ENCODE peak calls at places on chromosome 16, in ten cellular contexts. U is cardiac muscle cell; F is Peyer's patch; N is psoas muscle; H is colonic mucosa; Y is CD8-positive, alpha-beta T cell; P is breast epithelium; S is HAP-1; G is NT2/D1; R is hepatocyte. A is an unnamed sample. For H3K4me1, the result is how much of the 10 kb centered on the place peaks cover.

GRCh38 chr16:67855789-67856188 is 8.3 kb upstream of the CENPT start:
- DNase-seq in U (no peak), F (no peak), N (no peak), H (no peak), Y (no peak), P (no peak), S (no peak), G (no peak), R (no peak), A (no peak)

GRCh38 chr16:12201216-12201615 is 224.7 kb downstream of the SNX29 start:
- DNase-seq in U (no peak), F (no peak), N (no peak), H (no peak), Y (no peak), P (no peak), S (no peak), G (no peak), R (no peak), A (no peak)

GRCh38 chr16:17364319-17365210 is 106.2 kb downstream of the XYLT1 start:
- DNase-seq in U (peak), F (no peak), N (no peak), H (no peak), Y (peak), P (no peak), S (no peak), G (no peak), R (peak), A (peak)

GRCh38 chr16:58393138-58393504 is 850 bp downstream of the GINS3 start:
- DNase-seq in U (peak), F (no peak), N (no peak), H (no peak), Y (no peak), P (no peak), S (peak), G (no peak), R (no peak), A (no peak)

GRCh38 chr16:87457724-87458423 is 35.0 kb downstream of the ZCCHC14 start:
- DNase-seq in U (peak), F (no peak), N (no peak), H (no peak), Y (no peak), P (no peak), S (no peak), G (peak), R (peak), A (no peak)

GRCh38 chr16:85347213-85347591 is 234.9 kb upstream of the CIBAR2 start:
- DNase-seq in U (peak), F (peak), N (no peak), H (no peak), Y (no peak), P (no peak), S (peak), G (no peak), R (peak), A (no peak)

GRCh38 chr16:14193316-14193871 is 122.3 kb downstream of the MRTFB start:
- DNase-seq in U (no peak), F (no peak), N (no peak), H (no peak), Y (no peak), P (no peak), S (no peak), G (no peak), R (no peak), A (no peak)

GRCh38 chr16:18979936-18980335 is 3.8 kb upstream of the TMC7 start:
- DNase-seq in U (no peak), F (no peak), N (no peak), H (no peak), Y (no peak), P (no peak), S (no peak), G (no peak), R (no peak), A (no peak)

GRCh38 chr16:85637061-85637807 is 24.1 kb downstream of the GSE1 start:
- DNase-seq in U (no peak), F (no peak), N (no peak), H (no peak), Y (no peak), P (no peak), S (no peak), G (no peak), R (no peak), A (no peak)

GRCh38 chr16:9318764-9319163 is 227.3 kb downstream of the HAPSTR1 start:
- DNase-seq in U (no peak), F (no peak), N (no peak), H (no peak), Y (no peak), P (no peak), S (no peak), G (no peak), R (no peak), A (no peak)

GRCh38 chr16:26961459-26961858 is 105.3 kb upstream of the C16orf82 start:
- DNase-seq in U (no peak), F (no peak), N (no peak), H (no peak), Y (no peak), P (no peak), S (no peak), G (no peak), R (no peak), A (no peak)

GRCh38 chr16:86494039-86494564 is 16.2 kb upstream of the FOXF1 start:
- DNase-seq in U (no peak), F (no peak), N (no peak), H (no peak), Y (no peak), P (no peak), S (no peak), G (no peak), R (no peak), A (no peak)

GRCh38 chr16:24508614-24509013 is 30.8 kb upstream of the RBBP6 start:
- DNase-seq in U (peak), F (no peak), N (no peak), H (no peak), Y (no peak), P (no peak), S (no peak), G (no peak), R (peak), A (no peak)

GRCh38 chr16:11359370-11359769 is 14.1 kb downstream of the RMI2 start:
- DNase-seq in U (no peak), F (no peak), N (peak), H (no peak), Y (no peak), P (peak), S (no peak), G (no peak), R (peak), A (no peak)

GRCh38 chr16:87496101-87496801 is 3.4 kb upstream of the ZCCHC14 start:
- DNase-seq in U (no peak), F (peak), N (no peak), H (no peak), Y (no peak), P (no peak), S (no peak), G (no peak), R (no peak), A (no peak)

GRCh38 chr16:11674818-11675560 is 6.7 kb downstream of the SNN start:
- DNase-seq in U (peak), F (no peak), N (no peak), H (no peak), Y (no peak), P (no peak), S (no peak), G (no peak), R (no peak), A (no peak)

GRCh38 chr16:31253642-31254045 is 6.1 kb upstream of the ITGAM start:
- DNase-seq in U (no peak), F (no peak), N (peak), H (no peak), Y (no peak), P (no peak), S (no peak), G (no peak), R (peak), A (no peak)

GRCh38 chr16:87185313-87185712 is 131.9 kb downstream of the C16orf95 start:
- DNase-seq in U (no peak), F (no peak), N (no peak), H (no peak), Y (no peak), P (no peak), S (no peak), G (no peak), R (no peak), A (no peak)

GRCh38 chr16:85132456-85133289 is 20.4 kb upstream of the CIBAR2 start:
- DNase-seq in U (no peak), F (no peak), N (no peak), H (no peak), Y (no peak), P (no peak), S (no peak), G (no peak), R (no peak), A (no peak)

GRCh38 chr16:67675579-67675935 is 8.9 kb downstream of the C16orf86 start:
- DNase-seq in U (no peak), F (no peak), N (no peak), H (no peak), Y (no peak), P (no peak), S (no peak), G (no peak), R (no peak), A (no peak)

GRCh38 chr16:301950-302349 is 19.0 kb downstream of the PDIA2 start:
- DNase-seq in U (no peak), F (no peak), N (no peak), H (no peak), Y (no peak), P (no peak), S (no peak), G (no peak), R (no peak), A (no peak)
- H3K4me3 ChIP-seq in U (no peak), F (no peak), N (no peak), H (no peak), Y (no peak), P (no peak), S (no peak), G (no peak), R (no peak), A (no peak)

GRCh38 chr16:3268294-3268693 is 11.9 kb upstream of the MEFV start:
- DNase-seq in U (no peak), F (no peak), N (no peak), H (no peak), Y (no peak), P (no peak), S (no peak), G (no peak), R (no peak), A (no peak)

GRCh38 chr16:3262517-3262916 is 6.1 kb upstream of the MEFV start:
- DNase-seq in U (no peak), F (no peak), N (no peak), H (no peak), Y (no peak), P (no peak), S (no peak), G (no peak), R (no peak), A (no peak)

GRCh38 chr16:3259829-3260228 is 3.4 kb upstream of the MEFV start:
- DNase-seq in U (no peak), F (no peak), N (no peak), H (no peak), Y (no peak), P (no peak), S (no peak), G (no peak), R (no peak), A (no peak)

GRCh38 chr16:3266873-3267537 is 10.6 kb upstream of the MEFV start:
- DNase-seq in U (peak), F (no peak), N (no peak), H (no peak), Y (no peak), P (no peak), S (peak), G (no peak), R (peak), A (no peak)

GRCh38 chr16:3264137-3265036 is 8.0 kb upstream of the MEFV start:
- DNase-seq in U (peak), F (peak), N (peak), H (peak), Y (peak), P (peak), S (peak), G (peak), R (peak), A (peak)
- H3K4me1 ChIP-seq in U (under half), F (under half), N (under half), H (under half), Y (under half), P (under half), S (under half), G (under half), R (under half), A (under half)

GRCh38 chr16:22933173-22933572 is 119.2 kb downstream of the HS3ST2 start:
- DNase-seq in U (peak), F (no peak), N (no peak), H (no peak), Y (no peak), P (no peak), S (no peak), G (no peak), R (no peak), A (no peak)

GRCh38 chr16:22928882-22929281 is 114.9 kb downstream of the HS3ST2 start:
- DNase-seq in U (no peak), F (no peak), N (no peak), H (no peak), Y (no peak), P (no peak), S (no peak), G (no peak), R (no peak), A (no peak)

GRCh38 chr16:22927306-22927705 is 113.3 kb downstream of the HS3ST2 start:
- DNase-seq in U (no peak), F (no peak), N (no peak), H (no peak), Y (no peak), P (no peak), S (no peak), G (no peak), R (no peak), A (no peak)

GRCh38 chr16:22934786-22935185 is 120.8 kb downstream of the HS3ST2 start:
- DNase-seq in U (no peak), F (no peak), N (no peak), H (no peak), Y (no peak), P (no peak), S (no peak), G (no peak), R (no peak), A (no peak)

GRCh38 chr16:22932032-22932771 is 118.2 kb downstream of the HS3ST2 start:
- DNase-seq in U (no peak), F (no peak), N (no peak), H (no peak), Y (no peak), P (no peak), S (no peak), G (no peak), R (no peak), A (no peak)
- H3K4me3 ChIP-seq in U (no peak), F (no peak), N (no peak), H (no peak), Y (no peak), P (no peak), S (no peak), G (no peak), R (no peak), A (no peak)

DNA sequence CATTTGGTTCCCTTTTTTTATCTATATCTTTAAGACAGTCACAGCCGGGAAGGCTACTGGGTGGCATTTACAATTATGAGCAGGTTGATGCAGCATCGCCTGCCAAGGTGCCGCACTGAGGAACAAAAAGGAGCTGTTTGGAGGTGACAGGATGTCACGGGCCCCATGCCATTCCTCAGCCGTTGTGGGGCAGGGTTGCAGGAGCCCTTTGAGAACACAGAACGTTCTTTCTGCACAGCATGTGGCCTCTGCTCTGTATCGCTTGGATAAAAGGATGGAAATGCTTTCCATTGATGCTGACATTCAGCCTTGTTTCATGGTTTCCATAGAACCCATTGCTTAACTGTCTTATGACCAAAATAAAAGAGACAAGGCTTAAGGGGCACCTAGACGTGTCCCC is 141.9 kb upstream of the CDH5 start:
- DNase-seq in U (no peak), F (no peak), N (no peak), H (no peak), Y (no peak), P (no peak), S (no peak), G (no peak), R (no peak), A (no peak)
- H3K4me1 ChIP-seq in U (under half), F (under half), N (under half), H (under half), Y (under half), P (under half), S (under half), G (under half), R (under half), A (under half)

DNA sequence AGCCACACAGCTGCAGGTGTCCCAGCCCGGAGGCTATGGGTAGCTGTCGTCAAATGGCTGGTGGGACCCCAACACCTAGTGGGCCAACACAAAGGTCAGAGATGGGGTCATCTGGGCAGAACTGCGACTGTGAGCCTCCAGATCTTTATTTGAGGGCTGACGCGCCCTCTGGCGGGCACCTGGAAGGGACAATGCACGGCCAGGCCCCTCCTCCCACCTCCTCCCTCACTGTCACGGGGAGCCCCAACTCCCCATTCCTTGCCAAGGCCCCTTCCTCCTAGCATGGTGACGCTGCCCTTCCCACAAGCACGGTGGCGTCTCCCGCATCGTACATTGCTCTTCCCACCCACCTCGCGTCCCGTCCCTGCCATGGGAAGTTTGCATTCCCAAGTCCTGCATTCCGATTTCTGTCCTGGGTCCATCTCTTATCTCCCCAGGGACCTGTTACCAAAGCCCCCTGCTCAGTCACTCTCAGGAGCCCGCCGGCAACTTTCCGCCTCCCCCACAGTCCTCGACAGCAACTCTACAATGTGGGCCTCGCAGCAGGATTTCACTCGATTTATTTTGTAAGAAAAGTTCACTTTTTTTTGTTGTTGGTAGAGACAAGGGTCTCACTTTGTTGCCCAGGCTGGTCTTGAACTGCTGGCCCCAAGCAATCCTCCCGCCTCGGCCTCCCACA is 1.0 kb downstream of the TLE7 start:
- DNase-seq in U (no peak), F (no peak), N (no peak), H (no peak), Y (no peak), P (no peak), S (peak), G (no peak), R (no peak), A (no peak)
- H3K4me3 ChIP-seq in U (no peak), F (no peak), N (no peak), H (no peak), Y (no peak), P (no peak), S (no peak), G (no peak), R (no peak), A (no peak)

GRCh38 chr16:89446136-89446974 is 44.0 kb downstream of the ANKRD11 start:
- DNase-seq in U (no peak), F (no peak), N (no peak), H (no peak), Y (no peak), P (no peak), S (no peak), G (no peak), R (no peak), A (no peak)
- H3K4me1 ChIP-seq in U (half or more), F (under half), N (half or more), H (under half), Y (half or more), P (under half), S (under half), G (under half), R (under half), A (half or more)

GRCh38 chr16:81885976-81886586 is 107.0 kb downstream of the PLCG2 start:
- DNase-seq in U (peak), F (no peak), N (no peak), H (peak), Y (no peak), P (no peak), S (peak), G (no peak), R (peak), A (no peak)

GRCh38 chr16:81891734-81892364 is 112.8 kb downstream of the PLCG2 start:
- DNase-seq in U (no peak), F (no peak), N (no peak), H (no peak), Y (no peak), P (no peak), S (no peak), G (no peak), R (no peak), A (no peak)

GRCh38 chr16:81889896-81890634 is 111.0 kb downstream of the PLCG2 start:
- DNase-seq in U (peak), F (no peak), N (no peak), H (peak), Y (peak), P (no peak), S (peak), G (peak), R (peak), A (no peak)

GRCh38 chr16:81883235-81883634 is 104.1 kb downstream of the PLCG2 start:
- DNase-seq in U (no peak), F (no peak), N (no peak), H (no peak), Y (no peak), P (no peak), S (no peak), G (no peak), R (no peak), A (no peak)

GRCh38 chr16:81888520-81889394 is 109.7 kb downstream of the PLCG2 start:
- DNase-seq in U (peak), F (no peak), N (no peak), H (no peak), Y (no peak), P (no peak), S (no peak), G (no peak), R (peak), A (no peak)
- H3K4me3 ChIP-seq in U (no peak), F (no peak), N (no peak), H (no peak), Y (no peak), P (no peak), S (no peak), G (no peak), R (no peak), A (no peak)